ENCODE peak calls at places on chromosomes 5 and 9, in nine cellular contexts. T is NB4; B is lower leg skin; A is GM12865; F is CD8-positive, alpha-beta T cell; Z is HFF-Myc; S is tibial artery; Q is upper lobe of right lung; H is PC-9. X is an unnamed sample.

GRCh38 chr5:61674403-61674802 is 342.3 kb downstream of the ZSWIM6 start:
- DNase-seq in B (no peak), Z (no peak), Q (no peak), H (no peak), S (no peak), A (no peak), F (no peak), T (no peak), X (no peak)

GRCh38 chr9:27033815-27034403 is 28.4 kb upstream of the LRRC19 start:
- DNase-seq in Z (peak; percentile 15), F (peak; percentile 48), B (peak; percentile 87), H (peak; percentile 39), A (peak; percentile 63), T (peak; percentile 73), S (no peak), Q (no peak), X (peak; percentile 49)

GRCh38 chr9:98455957-98456621 is 200.6 kb upstream of the TBC1D2 start:
- DNase-seq in Z (no peak), H (peak; percentile 9), A (no peak), B (peak; percentile 73), S (no peak), F (no peak), Q (no peak), T (no peak), X (no peak)

GRCh38 chr5:600551-601541 is 11.3 kb upstream of the CEP72 start:
- DNase-seq in A (no peak), B (peak; percentile 72), Q (no peak), S (peak; percentile 59), T (no peak), Z (no peak), H (no peak), F (no peak), X (peak; percentile 74)

GRCh38 chr9:99013550-99013949 is 69.8 kb downstream of the COL15A1 start:
- DNase-seq in H (no peak), Q (no peak), F (peak; percentile 29), B (no peak), T (no peak), S (no peak), A (no peak), Z (no peak), X (no peak)

GRCh38 chr9:133981589-133981957 is 10.6 kb downstream of the VAV2 start:
- DNase-seq in B (no peak), A (no peak), Q (peak; percentile 58), S (no peak), T (no peak), H (no peak), F (no peak), Z (no peak), X (no peak)

GRCh38 chr5:172802585-172803176 is 31.4 kb upstream of the ERGIC1 start:
- DNase-seq in Q (no peak), Z (no peak), F (no peak), A (no peak), B (no peak), S (peak; percentile 40), H (no peak), T (peak; percentile 37), X (no peak)

GRCh38 chr5:146137967-146138403 is 32.6 kb upstream of the PLAC8L1 start:
- DNase-seq in B (no peak), F (no peak), T (no peak), Z (no peak), H (peak; percentile 78), A (no peak), S (no peak), Q (peak; percentile 73), X (peak; percentile 68)

GRCh38 chr5:181271081-181271480 is 10.1 kb upstream of the TRIM52 start:
- DNase-seq in A (no peak), Q (no peak), Z (no peak), H (no peak), T (no peak), S (no peak), B (peak; percentile 42), F (no peak), X (no peak)

GRCh38 chr9:98708933-98709911 is at the start of gene GABBR2:
- DNase-seq in H (no peak), A (no peak), Z (no peak), B (peak; percentile 59), F (no peak), S (no peak), T (no peak), Q (no peak), X (peak; percentile 10)

GRCh38 chr5:129461816-129462396 is 1.8 kb downstream of the ADAMTS19 start:
- DNase-seq in B (no peak), S (no peak), A (no peak), Z (no peak), H (no peak), T (no peak), F (no peak), Q (no peak), X (no peak)

GRCh38 chr9:124553738-124554137 is 46.5 kb upstream of the NR5A1 start:
- DNase-seq in B (no peak), H (no peak), Q (no peak), Z (no peak), A (no peak), S (no peak), F (no peak), T (no peak), X (no peak)

GRCh38 chr5:88248743-88249540 is 19.7 kb downstream of the TMEM161B start:
- DNase-seq in T (no peak), A (no peak), Z (no peak), S (no peak), B (no peak), F (no peak), Q (no peak), H (no peak), X (no peak)

GRCh38 chr5:113338628-113339027 is 96.2 kb downstream of the TSSK1B start:
- DNase-seq in S (no peak), B (no peak), A (no peak), H (no peak), Z (no peak), F (no peak), T (no peak), Q (no peak), X (no peak)

GRCh38 chr5:56601641-56602071 is 213.7 kb upstream of the MAP3K1 start:
- DNase-seq in A (no peak), B (no peak), S (no peak), Z (no peak), H (no peak), Q (no peak), T (no peak), F (no peak), X (no peak)

GRCh38 chr9:122080986-122081385 is 12.1 kb downstream of the TTLL11 start:
- DNase-seq in Q (no peak), S (no peak), Z (no peak), H (no peak), F (no peak), B (no peak), T (no peak), A (no peak), X (no peak)

GRCh38 chr9:15354713-15355112 is 47.7 kb upstream of the TTC39B start:
- DNase-seq in F (no peak), T (no peak), S (no peak), B (no peak), Q (no peak), Z (no peak), H (no peak), A (no peak), X (no peak)
- TF ChIP-seq CTCF in F (no peak), T (no peak), S (no peak), B (no peak), Q (no peak), Z (no peak), H (no peak), A (no peak), X (no peak)

DNA sequence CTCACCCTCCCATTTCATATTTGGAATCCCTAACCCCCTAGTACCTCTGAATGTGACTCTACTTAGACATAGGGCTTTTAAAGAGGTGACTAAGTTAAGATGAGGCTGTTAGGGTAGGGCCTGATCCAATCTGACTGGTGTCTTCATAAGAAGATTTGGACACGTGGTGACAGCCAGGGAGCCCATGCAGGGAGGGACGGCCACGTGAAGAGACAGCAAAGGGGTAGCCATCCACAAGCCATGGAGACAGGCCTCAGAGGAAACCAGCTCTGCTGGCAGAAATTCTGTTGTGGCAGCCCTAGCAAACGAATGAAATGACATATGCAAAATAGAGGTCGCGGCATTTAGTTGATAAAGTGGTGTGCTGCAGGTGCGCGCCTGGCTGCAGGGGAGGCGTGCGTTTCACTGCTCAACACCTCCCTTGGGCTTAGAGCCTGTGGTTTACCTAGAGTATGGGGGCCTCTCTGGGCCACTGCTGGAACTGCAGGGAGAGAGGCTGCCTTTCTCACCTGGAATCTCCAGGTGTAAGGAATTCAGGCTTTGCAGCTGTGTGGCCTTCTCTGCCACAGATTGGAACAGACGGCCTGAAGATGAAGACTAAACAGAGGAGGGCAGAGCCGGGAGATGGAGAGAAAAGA is 7.1 kb upstream of the AFAP1L1 start:
- DNase-seq in T (no peak), Z (no peak), H (peak; percentile 81), A (peak; percentile 59), Q (no peak), F (peak; percentile 54), S (no peak), B (no peak), X (peak; percentile 84)
- TF ChIP-seq CTCF in T (peak; percentile 29), Z (peak; percentile 36), H (peak; percentile 70), A (peak; percentile 60), Q (peak; percentile 50), F (peak; percentile 32), S (peak; percentile 7), B (no peak), X (peak; percentile 86)

GRCh38 chr5:42636425-42636824 is 120.2 kb upstream of the CCDC152 start:
- DNase-seq in Q (no peak), A (no peak), B (no peak), F (no peak), T (peak; percentile 9), H (no peak), S (no peak), Z (no peak), X (no peak)
- TF ChIP-seq CTCF in Q (no peak), A (no peak), B (no peak), F (no peak), T (peak; percentile 4), H (peak; percentile 59), S (no peak), Z (peak; percentile 26), X (peak; percentile 32)

GRCh38 chr5:41118177-41118576 is 47.0 kb upstream of the MROH2B start:
- DNase-seq in S (no peak), H (no peak), B (no peak), Q (no peak), Z (no peak), T (no peak), A (no peak), F (no peak), X (no peak)

GRCh38 chr5:41128291-41128690 is 57.1 kb upstream of the MROH2B start:
- DNase-seq in A (no peak), T (no peak), Z (no peak), H (no peak), S (no peak), F (no peak), B (no peak), Q (no peak), X (no peak)

GRCh38 chr5:41120600-41120999 is 49.5 kb upstream of the MROH2B start:
- DNase-seq in A (no peak), F (no peak), S (no peak), H (no peak), Z (no peak), B (no peak), Q (no peak), T (no peak), X (no peak)

DNA sequence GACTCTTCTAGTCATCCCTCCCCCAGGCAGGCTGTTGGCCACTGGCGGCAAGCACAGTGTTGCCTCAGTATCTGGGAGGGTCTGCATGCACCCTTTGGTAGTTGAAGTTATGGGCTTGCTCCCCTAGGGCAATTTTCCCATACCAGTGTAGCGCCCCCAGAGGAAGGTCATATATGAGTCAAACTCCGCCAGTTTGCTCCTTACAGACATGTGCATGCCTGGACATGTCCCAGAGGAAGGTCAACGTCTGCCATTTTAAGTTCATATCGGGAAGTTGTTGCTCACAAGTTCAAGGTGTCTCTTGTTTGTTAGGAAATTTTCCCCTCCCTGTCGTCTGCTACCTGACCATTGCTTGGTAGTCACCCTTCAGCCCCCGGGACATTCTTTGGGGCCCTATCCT is 51.3 kb upstream of the MROH2B start:
- DNase-seq in Z (peak; percentile 2), A (peak; percentile 13), T (peak; percentile 8), S (no peak), F (no peak), B (no peak), H (no peak), Q (no peak), X (no peak)
- TF ChIP-seq CTCF in Z (no peak), A (peak; percentile 9), T (no peak), S (no peak), F (no peak), B (no peak), H (no peak), Q (no peak), X (no peak)

X was measured in Calu3.